ENCODE peak calls at places on chromosomes 11 and 22, in eight cellular contexts. O is T-helper 9 cell; I is activated CD4-positive, alpha-beta T cell treated with anti-CD3 and anti-CD28 coated beads for 24 hours; S is fibroblast of lung; M is fibroblast of the aortic adventitia; J is PC-9; K is AML-193; L is memory B cell. F is an unnamed sample.

GRCh38 chr22:22352376-22352999 is 107.9 kb downstream of the VPREB1 start:
- DNase-seq in O (no peak), I (no peak), S (no peak), M (no peak), J (no peak), K (no peak), L (no peak), F (no peak)

GRCh38 chr11:114562166-114562916 is 2.7 kb upstream of the NXPE1 start:
- DNase-seq in O (no peak), I (no peak), S (peak; percentile 6), M (peak; percentile 71), J (no peak), K (no peak), L (no peak), F (no peak)

GRCh38 chr22:42893366-42894150 is 36.5 kb upstream of the ARFGAP3 start:
- DNase-seq in O (no peak), I (no peak), S (no peak), M (no peak), J (no peak), K (no peak), L (no peak), F (no peak)

GRCh38 chr22:20751185-20751851 is 22.6 kb upstream of the SERPIND1 start:
- DNase-seq in O (no peak), I (no peak), S (peak; percentile 8), M (no peak), J (no peak), K (no peak), L (no peak), F (peak; percentile 59)

GRCh38 chr11:45182902-45183301 is 36.5 kb downstream of the PRDM11 start:
- DNase-seq in O (no peak), I (no peak), S (peak; percentile 39), M (peak; percentile 30), J (peak; percentile 16), K (peak; percentile 1), L (no peak), F (no peak)

GRCh38 chr11:3169235-3169951 is 4.3 kb upstream of the OSBPL5 start:
- DNase-seq in O (no peak), I (peak; percentile 22), S (peak; percentile 66), M (peak; percentile 57), J (peak; percentile 31), K (peak; percentile 42), L (no peak), F (no peak)

GRCh38 chr11:85663080-85663729 is 1.7 kb downstream of the CREBZF start:
- DNase-seq in O (no peak), I (no peak), S (peak; percentile 11), M (peak; percentile 17), J (no peak), K (no peak), L (no peak), F (no peak)

GRCh38 chr11:55707029-55707428 is 45.0 kb downstream of the OR4C6 start:
- DNase-seq in O (no peak), I (no peak), S (peak; percentile 34), M (peak; percentile 37), J (no peak), K (peak; percentile 36), L (no peak), F (no peak)

GRCh38 chr11:110759972-110760381 is 47.7 kb upstream of the ARHGAP20 start:
- DNase-seq in O (no peak), I (no peak), S (peak; percentile 89), M (peak; percentile 91), J (no peak), K (no peak), L (no peak), F (no peak)

GRCh38 chr11:11841121-11841604 is 609 bp upstream of the USP47 start:
- DNase-seq in O (no peak), I (peak; percentile 17), S (peak; percentile 50), M (peak; percentile 35), J (peak; percentile 9), K (peak; percentile 10), L (no peak), F (peak; percentile 81)

GRCh38 chr22:44488354-44488753 is 9.7 kb downstream of the RTL6 start:
- DNase-seq in O (no peak), I (no peak), S (no peak), M (no peak), J (no peak), K (no peak), L (no peak), F (no peak)

GRCh38 chr22:20583471-20583922 is 76.1 kb downstream of the MED15 start:
- DNase-seq in O (no peak), I (no peak), S (no peak), M (no peak), J (no peak), K (no peak), L (no peak), F (peak; percentile 73)

GRCh38 chr11:8586184-8586583 is 7.8 kb downstream of the STK33 start:
- DNase-seq in O (no peak), I (no peak), S (no peak), M (no peak), J (no peak), K (peak; percentile 58), L (no peak), F (no peak)

GRCh38 chr11:120335596-120335927 is 651 bp upstream of the ARHGEF12 start:
- DNase-seq in O (peak; percentile 18), I (peak; percentile 10), S (no peak), M (peak; percentile 69), J (no peak), K (no peak), L (no peak), F (no peak)

GRCh38 chr11:69744435-69744834 is 30.7 kb downstream of the FGF4 start:
- DNase-seq in O (no peak), I (no peak), S (peak; percentile 93), M (peak; percentile 19), J (peak; percentile 79), K (no peak), L (no peak), F (no peak)

GRCh38 chr22:25745341-25746011 is 3.5 kb downstream of the MYO18B start:
- DNase-seq in O (no peak), I (no peak), S (peak; percentile 67), M (peak; percentile 78), J (no peak), K (no peak), L (no peak), F (no peak)

GRCh38 chr22:36470994-36471331 is 10.5 kb downstream of the TXN2 start:
- DNase-seq in O (no peak), I (no peak), S (peak; percentile 58), M (no peak), J (no peak), K (no peak), L (no peak), F (no peak)

GRCh38 chr11:113274708-113275582 is 39.4 kb upstream of the TTC12 start:
- DNase-seq in O (no peak), I (no peak), S (no peak), M (no peak), J (no peak), K (no peak), L (no peak), F (peak; percentile 59)

GRCh38 chr11:80424012-80424695 is 983.3 kb upstream of the TENM4 start:
- DNase-seq in O (no peak), I (no peak), S (no peak), M (no peak), J (no peak), K (no peak), L (no peak), F (no peak)

GRCh38 chr22:31291716-31292644 is at the start of gene PIK3IP1:
- DNase-seq in O (peak; percentile 74), I (peak; percentile 78), S (peak; percentile 89), M (peak; percentile 91), J (peak; percentile 76), K (peak; percentile 81), L (peak; percentile 73), F (peak; percentile 96)

GRCh38 chr22:49322861-49323622 is 504.6 kb downstream of the BRD1 start:
- DNase-seq in O (no peak), I (no peak), S (no peak), M (no peak), J (no peak), K (no peak), L (no peak), F (no peak)

GRCh38 chr11:103281301-103281700 is 172.1 kb downstream of the DYNC2H1 start:
- DNase-seq in O (no peak), I (no peak), S (peak; percentile 9), M (no peak), J (no peak), K (no peak), L (no peak), F (no peak)

GRCh38 chr11:127345819-127346459 is 345.4 kb upstream of the KIRREL3 start:
- DNase-seq in O (no peak), I (peak; percentile 10), S (peak; percentile 16), M (peak; percentile 18), J (peak; percentile 16), K (peak; percentile 5), L (no peak), F (peak; percentile 85)

F was measured in head of caudate nucleus.